ENCODE peak calls at places on chromosomes 12 and 14, in nine cellular contexts. One of them, this sample, is unnamed.

GRCh38 chr14:43778607-43778955 is 728.5 kb downstream of the FSCB start:
- DNase-seq in kidney epithelial cell: no peak
- DNase-seq in suprapubic skin: no peak
- DNase-seq in cardiac fibroblast: no peak
- DNase-seq in fibroblast of the aortic adventitia: no peak
- DNase-seq in tibial artery: no peak
- DNase-seq in AG04450: no peak
- DNase-seq in fibroblast of pulmonary artery: no peak
- DNase-seq in pancreas: no peak
- DNase-seq in this sample: no peak

GRCh38 chr12:58977476-58977875 is 57.2 kb upstream of the LRIG3 start:
- DNase-seq in fibroblast of the aortic adventitia: no peak
- DNase-seq in cardiac fibroblast: no peak
- DNase-seq in tibial artery: no peak
- DNase-seq in fibroblast of pulmonary artery: no peak
- DNase-seq in pancreas: no peak
- DNase-seq in suprapubic skin: no peak
- DNase-seq in kidney epithelial cell: no peak
- DNase-seq in AG04450: no peak
- DNase-seq in this sample: no peak

GRCh38 chr14:103385994-103386491 is 828 bp downstream of the MARK3 start:
- DNase-seq in pancreas: peak; percentile 75
- DNase-seq in kidney epithelial cell: no peak
- DNase-seq in fibroblast of the aortic adventitia: peak; percentile 31
- DNase-seq in suprapubic skin: no peak
- DNase-seq in fibroblast of pulmonary artery: peak; percentile 36
- DNase-seq in AG04450: no peak
- DNase-seq in tibial artery: peak; percentile 71
- DNase-seq in cardiac fibroblast: no peak
- DNase-seq in this sample: no peak

GRCh38 chr14:34018564-34019244 is 67.8 kb upstream of the EGLN3 start:
- DNase-seq in AG04450: no peak
- DNase-seq in fibroblast of pulmonary artery: peak; percentile 36
- DNase-seq in pancreas: no peak
- DNase-seq in tibial artery: no peak
- DNase-seq in suprapubic skin: no peak
- DNase-seq in fibroblast of the aortic adventitia: peak; percentile 34
- DNase-seq in kidney epithelial cell: no peak
- DNase-seq in cardiac fibroblast: peak; percentile 58
- DNase-seq in this sample: no peak

GRCh38 chr12:124759841-124760508 is 103.7 kb downstream of the SCARB1 start:
- DNase-seq in fibroblast of the aortic adventitia: no peak
- DNase-seq in kidney epithelial cell: no peak
- DNase-seq in AG04450: no peak
- DNase-seq in cardiac fibroblast: no peak
- DNase-seq in tibial artery: no peak
- DNase-seq in pancreas: no peak
- DNase-seq in fibroblast of pulmonary artery: no peak
- DNase-seq in suprapubic skin: no peak
- DNase-seq in this sample: no peak

GRCh38 chr12:20863056-20863455 is 52.6 kb downstream of the SLCO1B3 start:
- DNase-seq in suprapubic skin: no peak
- DNase-seq in AG04450: no peak
- DNase-seq in pancreas: no peak
- DNase-seq in tibial artery: no peak
- DNase-seq in fibroblast of the aortic adventitia: no peak
- DNase-seq in kidney epithelial cell: no peak
- DNase-seq in fibroblast of pulmonary artery: no peak
- DNase-seq in cardiac fibroblast: no peak
- DNase-seq in this sample: no peak

GRCh38 chr12:17110316-17110715 is 504.4 kb upstream of the LMO3 start:
- DNase-seq in fibroblast of pulmonary artery: no peak
- DNase-seq in pancreas: no peak
- DNase-seq in suprapubic skin: no peak
- DNase-seq in kidney epithelial cell: no peak
- DNase-seq in cardiac fibroblast: no peak
- DNase-seq in fibroblast of the aortic adventitia: no peak
- DNase-seq in tibial artery: no peak
- DNase-seq in AG04450: no peak
- DNase-seq in this sample: no peak

GRCh38 chr14:68539311-68539737 is 253.5 kb downstream of the ZFP36L1 start:
- DNase-seq in kidney epithelial cell: no peak
- DNase-seq in tibial artery: no peak
- DNase-seq in cardiac fibroblast: no peak
- DNase-seq in suprapubic skin: peak; percentile 44
- DNase-seq in fibroblast of pulmonary artery: no peak
- DNase-seq in AG04450: no peak
- DNase-seq in fibroblast of the aortic adventitia: no peak
- DNase-seq in pancreas: no peak
- DNase-seq in this sample: no peak

GRCh38 chr14:55579724-55580400 is at the start of gene KTN1:
- DNase-seq in pancreas: peak; percentile 91
- DNase-seq in fibroblast of pulmonary artery: peak; percentile 73
- DNase-seq in kidney epithelial cell: no peak
- DNase-seq in tibial artery: peak; percentile 90
- DNase-seq in suprapubic skin: peak; percentile 83
- DNase-seq in cardiac fibroblast: peak; percentile 87
- DNase-seq in fibroblast of the aortic adventitia: peak; percentile 65
- DNase-seq in AG04450: no peak
- DNase-seq in this sample: no peak

GRCh38 chr12:6361834-6362233 is 13.5 kb downstream of the SCNN1A start:
- DNase-seq in tibial artery: peak; percentile 83
- DNase-seq in kidney epithelial cell: no peak
- DNase-seq in pancreas: no peak
- DNase-seq in fibroblast of the aortic adventitia: no peak
- DNase-seq in cardiac fibroblast: peak; percentile 78
- DNase-seq in suprapubic skin: no peak
- DNase-seq in fibroblast of pulmonary artery: peak; percentile 43
- DNase-seq in AG04450: no peak
- DNase-seq in this sample: no peak

GRCh38 chr14:69685716-69686115 is 74.3 kb downstream of the SUSD6 start:
- DNase-seq in AG04450: no peak
- DNase-seq in fibroblast of the aortic adventitia: peak; percentile 71
- DNase-seq in cardiac fibroblast: peak; percentile 77
- DNase-seq in suprapubic skin: no peak
- DNase-seq in kidney epithelial cell: no peak
- DNase-seq in tibial artery: peak; percentile 77
- DNase-seq in pancreas: peak; percentile 83
- DNase-seq in fibroblast of pulmonary artery: peak; percentile 70
- DNase-seq in this sample: no peak

DNA sequence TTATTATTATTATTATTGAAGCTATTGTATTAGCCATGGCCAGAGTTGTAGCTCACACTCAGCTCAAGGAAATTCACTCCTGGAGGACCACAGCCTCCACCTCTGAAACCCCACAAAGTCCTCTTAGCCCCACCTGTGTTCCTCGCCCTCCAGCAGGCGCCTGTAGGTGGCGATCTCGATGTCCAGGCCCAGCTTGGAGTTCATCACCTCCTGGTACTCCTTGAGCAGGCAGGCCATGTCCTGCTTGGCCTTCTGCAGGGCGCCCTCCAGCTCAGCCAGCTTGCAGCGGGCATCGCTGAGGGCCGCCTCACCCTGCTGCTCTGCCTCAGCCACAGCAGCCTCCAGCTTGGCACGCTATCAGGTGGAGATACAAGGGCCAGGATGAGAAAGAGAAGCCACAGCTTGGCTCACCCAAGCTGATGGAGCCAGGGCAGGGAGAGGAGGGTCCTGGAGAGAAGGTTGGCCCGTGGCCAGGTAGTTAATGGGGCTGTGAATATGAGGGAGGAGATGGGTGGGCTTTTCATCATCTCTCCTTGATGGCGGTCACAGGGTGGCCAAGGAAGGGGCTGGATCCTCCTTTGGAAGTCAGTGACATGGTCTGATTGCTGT is 5.1 kb downstream of the KRT85 start:
- DNase-seq in fibroblast of pulmonary artery: no peak
- DNase-seq in fibroblast of the aortic adventitia: no peak
- DNase-seq in tibial artery: peak; percentile 56
- DNase-seq in suprapubic skin: no peak
- DNase-seq in cardiac fibroblast: no peak
- DNase-seq in pancreas: no peak
- DNase-seq in AG04450: no peak
- DNase-seq in kidney epithelial cell: no peak
- DNase-seq in this sample: no peak
- TF ChIP-seq CTCF in fibroblast of pulmonary artery: peak; percentile 29
- TF ChIP-seq CTCF in fibroblast of the aortic adventitia: no peak
- TF ChIP-seq CTCF in tibial artery: no peak
- TF ChIP-seq CTCF in suprapubic skin: no peak
- TF ChIP-seq CTCF in cardiac fibroblast: peak; percentile 28
- TF ChIP-seq CTCF in pancreas: no peak
- TF ChIP-seq CTCF in AG04450: peak; percentile 9
- TF ChIP-seq CTCF in kidney epithelial cell: peak; percentile 16
- TF ChIP-seq CTCF in this sample: peak; percentile 39

GRCh38 chr12:30047499-30048262 is 263.9 kb upstream of the TMTC1 start:
- DNase-seq in fibroblast of pulmonary artery: peak; percentile 62
- DNase-seq in kidney epithelial cell: no peak
- DNase-seq in suprapubic skin: no peak
- DNase-seq in fibroblast of the aortic adventitia: peak; percentile 73
- DNase-seq in cardiac fibroblast: peak; percentile 45
- DNase-seq in pancreas: no peak
- DNase-seq in AG04450: no peak
- DNase-seq in tibial artery: no peak
- DNase-seq in this sample: peak; percentile 52
- H3K4me3 ChIP-seq in fibroblast of pulmonary artery: no peak overlapping the region
- H3K4me3 ChIP-seq in kidney epithelial cell: no peak overlapping the region
- H3K4me3 ChIP-seq in suprapubic skin: no peak overlapping the region
- H3K4me3 ChIP-seq in fibroblast of the aortic adventitia: no peak overlapping the region
- H3K4me3 ChIP-seq in cardiac fibroblast: no peak overlapping the region
- H3K4me3 ChIP-seq in pancreas: no peak overlapping the region
- H3K4me3 ChIP-seq in AG04450: no peak overlapping the region
- H3K4me3 ChIP-seq in tibial artery: no peak overlapping the region
- H3K4me3 ChIP-seq in this sample: no peak overlapping the region

DNA sequence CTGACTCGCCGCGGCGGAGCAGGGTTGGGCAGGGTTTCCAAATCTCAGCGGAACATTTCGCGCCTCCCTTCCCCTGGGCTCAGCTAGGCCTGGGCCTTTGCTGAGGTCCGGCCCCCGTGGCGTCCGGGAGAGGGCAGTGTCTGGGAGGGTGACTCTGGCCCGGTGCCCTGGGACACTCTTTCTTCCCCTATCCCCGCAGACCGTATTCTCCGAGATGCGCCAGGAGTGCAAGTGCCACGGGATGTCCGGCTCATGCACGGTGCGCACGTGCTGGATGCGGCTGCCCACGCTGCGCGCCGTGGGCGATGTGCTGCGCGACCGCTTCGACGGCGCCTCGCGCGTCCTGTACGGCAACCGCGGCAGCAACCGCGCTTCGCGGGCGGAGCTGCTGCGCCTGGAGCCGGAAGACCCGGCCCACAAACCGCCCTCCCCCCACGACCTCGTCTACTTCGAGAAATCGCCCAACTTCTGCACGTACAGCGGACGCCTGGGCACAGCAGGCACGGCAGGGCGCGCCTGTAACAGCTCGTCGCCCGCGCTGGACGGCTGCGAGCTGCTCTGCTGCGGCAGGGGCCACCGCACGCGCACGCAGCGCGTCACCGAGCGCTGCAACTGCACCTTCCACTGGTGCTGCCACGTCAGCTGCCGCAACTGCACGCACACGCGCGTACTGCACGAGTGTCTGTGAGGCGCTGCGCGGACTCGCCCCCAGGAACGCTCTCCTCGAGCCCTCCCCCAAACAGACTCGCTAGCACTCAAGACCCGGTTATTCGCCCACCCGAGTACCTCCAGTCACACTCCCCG is 3.0 kb downstream of the WNT1 start:
- DNase-seq in tibial artery: no peak
- DNase-seq in kidney epithelial cell: no peak
- DNase-seq in AG04450: no peak
- DNase-seq in pancreas: peak; percentile 63
- DNase-seq in fibroblast of the aortic adventitia: no peak
- DNase-seq in cardiac fibroblast: no peak
- DNase-seq in fibroblast of pulmonary artery: no peak
- DNase-seq in suprapubic skin: no peak
- DNase-seq in this sample: no peak
- TF ChIP-seq CTCF in tibial artery: no peak
- TF ChIP-seq CTCF in kidney epithelial cell: peak; percentile 15
- TF ChIP-seq CTCF in AG04450: no peak
- TF ChIP-seq CTCF in pancreas: no peak
- TF ChIP-seq CTCF in fibroblast of the aortic adventitia: peak; percentile 3
- TF ChIP-seq CTCF in cardiac fibroblast: peak; percentile 17
- TF ChIP-seq CTCF in fibroblast of pulmonary artery: no peak
- TF ChIP-seq CTCF in suprapubic skin: no peak
- TF ChIP-seq CTCF in this sample: peak; percentile 27

DNA sequence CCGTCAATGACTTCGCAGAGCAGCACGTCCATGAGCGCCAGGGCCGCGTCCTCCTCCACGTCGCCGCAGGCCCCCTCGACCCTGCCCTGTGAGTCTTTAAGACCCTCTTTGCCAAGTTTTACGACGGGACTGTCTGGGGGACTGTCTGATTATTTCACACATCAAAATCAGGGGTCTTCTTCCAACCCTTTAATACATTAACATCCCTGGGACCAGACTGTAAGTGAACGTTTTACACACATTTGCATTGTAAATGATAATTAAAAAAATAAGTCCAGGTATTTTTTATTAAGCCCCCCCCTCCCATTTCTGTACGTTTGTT is 1.9 kb downstream of the FOXG1 start:
- DNase-seq in fibroblast of pulmonary artery: no peak
- DNase-seq in suprapubic skin: no peak
- DNase-seq in kidney epithelial cell: no peak
- DNase-seq in pancreas: no peak
- DNase-seq in fibroblast of the aortic adventitia: no peak
- DNase-seq in tibial artery: no peak
- DNase-seq in cardiac fibroblast: no peak
- DNase-seq in AG04450: no peak
- DNase-seq in this sample: no peak
- H3K4me3 ChIP-seq in fibroblast of pulmonary artery: peak overlapping the region; percentile 30
- H3K4me3 ChIP-seq in suprapubic skin: no peak overlapping the region
- H3K4me3 ChIP-seq in kidney epithelial cell: no peak overlapping the region
- H3K4me3 ChIP-seq in pancreas: no peak overlapping the region
- H3K4me3 ChIP-seq in fibroblast of the aortic adventitia: peak overlapping the region; percentile 44
- H3K4me3 ChIP-seq in tibial artery: no peak overlapping the region
- H3K4me3 ChIP-seq in cardiac fibroblast: no peak overlapping the region
- H3K4me3 ChIP-seq in AG04450: no peak overlapping the region
- H3K4me3 ChIP-seq in this sample: no peak overlapping the region

GRCh38 chr12:65689508-65689907 is 134.8 kb upstream of the HMGA2 start:
- DNase-seq in AG04450: no peak
- DNase-seq in pancreas: no peak
- DNase-seq in suprapubic skin: no peak
- DNase-seq in tibial artery: no peak
- DNase-seq in kidney epithelial cell: no peak
- DNase-seq in fibroblast of the aortic adventitia: no peak
- DNase-seq in cardiac fibroblast: no peak
- DNase-seq in fibroblast of pulmonary artery: no peak
- DNase-seq in this sample: no peak

GRCh38 chr12:65681226-65681625 is 143.1 kb upstream of the HMGA2 start:
- DNase-seq in suprapubic skin: no peak
- DNase-seq in fibroblast of pulmonary artery: no peak
- DNase-seq in fibroblast of the aortic adventitia: peak; percentile 29
- DNase-seq in cardiac fibroblast: no peak
- DNase-seq in AG04450: no peak
- DNase-seq in kidney epithelial cell: no peak
- DNase-seq in tibial artery: no peak
- DNase-seq in pancreas: no peak
- DNase-seq in this sample: no peak

GRCh38 chr12:65684906-65685305 is 139.4 kb upstream of the HMGA2 start:
- DNase-seq in cardiac fibroblast: no peak
- DNase-seq in tibial artery: no peak
- DNase-seq in AG04450: no peak
- DNase-seq in pancreas: no peak
- DNase-seq in suprapubic skin: no peak
- DNase-seq in fibroblast of pulmonary artery: no peak
- DNase-seq in kidney epithelial cell: no peak
- DNase-seq in fibroblast of the aortic adventitia: no peak
- DNase-seq in this sample: no peak

GRCh38 chr12:65682145-65682544 is 142.1 kb upstream of the HMGA2 start:
- DNase-seq in tibial artery: no peak
- DNase-seq in AG04450: no peak
- DNase-seq in fibroblast of the aortic adventitia: no peak
- DNase-seq in cardiac fibroblast: no peak
- DNase-seq in fibroblast of pulmonary artery: no peak
- DNase-seq in pancreas: no peak
- DNase-seq in kidney epithelial cell: no peak
- DNase-seq in suprapubic skin: no peak
- DNase-seq in this sample: no peak

GRCh38 chr12:65685514-65685913 is 138.8 kb upstream of the HMGA2 start:
- DNase-seq in fibroblast of pulmonary artery: peak; percentile 67
- DNase-seq in suprapubic skin: no peak
- DNase-seq in cardiac fibroblast: peak; percentile 56
- DNase-seq in fibroblast of the aortic adventitia: peak; percentile 66
- DNase-seq in AG04450: no peak
- DNase-seq in tibial artery: no peak
- DNase-seq in pancreas: no peak
- DNase-seq in kidney epithelial cell: no peak
- DNase-seq in this sample: no peak
- TF ChIP-seq CTCF in fibroblast of pulmonary artery: peak; percentile 74
- TF ChIP-seq CTCF in suprapubic skin: no peak
- TF ChIP-seq CTCF in cardiac fibroblast: peak; percentile 60
- TF ChIP-seq CTCF in fibroblast of the aortic adventitia: peak; percentile 70
- TF ChIP-seq CTCF in AG04450: peak; percentile 55
- TF ChIP-seq CTCF in tibial artery: no peak
- TF ChIP-seq CTCF in pancreas: no peak
- TF ChIP-seq CTCF in kidney epithelial cell: peak; percentile 51
- TF ChIP-seq CTCF in this sample: peak; percentile 71

This sample was measured in retinal pigment epithelial cell.